ENCODE peak calls at places on chromosomes 5 and 9, in four cellular contexts. D is A549, I is K562, U is HCT116. E is an unnamed sample.
A peak's percentile ranks its signal among the peaks of the same experiment; 100 is the strongest.

GRCh38 chr5:111071413-111071812 is at the start of gene TSLP:
- DNase-seq in D (no peak), I (no peak), U (no peak), E (no peak)

GRCh38 chr9:16726023-16726422 is 144.4 kb downstream of the BNC2 start:
- DNase-seq in D (no peak), I (no peak), U (no peak), E (no peak)

GRCh38 chr5:8059337-8059736 is 190.4 kb downstream of the MTRR start:
- DNase-seq in D (no peak), I (no peak), U (no peak), E (no peak)

GRCh38 chr5:149902177-149902576 is 42.4 kb downstream of the PDE6A start:
- DNase-seq in D (no peak), I (peak; percentile 32), U (no peak), E (no peak)

GRCh38 chr5:114999176-114999575 is 170.5 kb downstream of the TRIM36 start:
- DNase-seq in D (no peak), I (no peak), U (no peak), E (no peak)

GRCh38 chr5:22649076-22649475 is 204.1 kb downstream of the CDH12 start:
- DNase-seq in D (no peak), I (no peak), U (no peak), E (no peak)

GRCh38 chr5:62448528-62448927 is 36.0 kb downstream of the IPO11 start:
- DNase-seq in D (no peak), I (no peak), U (no peak), E (no peak)

GRCh38 chr5:77748160-77748559 is 28.0 kb downstream of the TBCA start:
- DNase-seq in D (no peak), I (peak; percentile 58), U (no peak), E (no peak)

GRCh38 chr5:21168557-21168956 is 1180.6 kb upstream of the CDH18 start:
- DNase-seq in D (no peak), I (no peak), U (no peak), E (no peak)

GRCh38 chr5:60540855-60541805 is 158.8 kb downstream of the DEPDC1B start:
- DNase-seq in D (no peak), I (no peak), U (no peak), E (no peak)

GRCh38 chr9:8389531-8389930 is 590.0 kb upstream of the DMAC1 start:
- DNase-seq in D (no peak), I (no peak), U (no peak), E (no peak)

GRCh38 chr5:164600166-164600715 is 1094.8 kb downstream of the MAT2B start:
- DNase-seq in D (no peak), I (no peak), U (no peak), E (no peak)

GRCh38 chr5:38872826-38873225 is 27.0 kb downstream of the OSMR start:
- DNase-seq in D (no peak), I (no peak), U (no peak), E (no peak)

GRCh38 chr5:38870595-38870994 is 24.8 kb downstream of the OSMR start:
- DNase-seq in D (no peak), I (no peak), U (no peak), E (no peak)

GRCh38 chr5:38871211-38871610 is 25.4 kb downstream of the OSMR start:
- DNase-seq in D (no peak), I (no peak), U (no peak), E (peak; percentile 24)

GRCh38 chr5:38867071-38867790 is 21.4 kb downstream of the OSMR start:
- DNase-seq in D (no peak), I (no peak), U (no peak), E (no peak)

GRCh38 chr5:38871790-38872551 is 26.2 kb downstream of the OSMR start:
- DNase-seq in D (peak; percentile 88), I (peak; percentile 28), U (peak; percentile 95), E (peak; percentile 99)
- TF ChIP-seq REST in D (no peak), I (no peak), U (peak; percentile 13), E (no peak)

DNA sequence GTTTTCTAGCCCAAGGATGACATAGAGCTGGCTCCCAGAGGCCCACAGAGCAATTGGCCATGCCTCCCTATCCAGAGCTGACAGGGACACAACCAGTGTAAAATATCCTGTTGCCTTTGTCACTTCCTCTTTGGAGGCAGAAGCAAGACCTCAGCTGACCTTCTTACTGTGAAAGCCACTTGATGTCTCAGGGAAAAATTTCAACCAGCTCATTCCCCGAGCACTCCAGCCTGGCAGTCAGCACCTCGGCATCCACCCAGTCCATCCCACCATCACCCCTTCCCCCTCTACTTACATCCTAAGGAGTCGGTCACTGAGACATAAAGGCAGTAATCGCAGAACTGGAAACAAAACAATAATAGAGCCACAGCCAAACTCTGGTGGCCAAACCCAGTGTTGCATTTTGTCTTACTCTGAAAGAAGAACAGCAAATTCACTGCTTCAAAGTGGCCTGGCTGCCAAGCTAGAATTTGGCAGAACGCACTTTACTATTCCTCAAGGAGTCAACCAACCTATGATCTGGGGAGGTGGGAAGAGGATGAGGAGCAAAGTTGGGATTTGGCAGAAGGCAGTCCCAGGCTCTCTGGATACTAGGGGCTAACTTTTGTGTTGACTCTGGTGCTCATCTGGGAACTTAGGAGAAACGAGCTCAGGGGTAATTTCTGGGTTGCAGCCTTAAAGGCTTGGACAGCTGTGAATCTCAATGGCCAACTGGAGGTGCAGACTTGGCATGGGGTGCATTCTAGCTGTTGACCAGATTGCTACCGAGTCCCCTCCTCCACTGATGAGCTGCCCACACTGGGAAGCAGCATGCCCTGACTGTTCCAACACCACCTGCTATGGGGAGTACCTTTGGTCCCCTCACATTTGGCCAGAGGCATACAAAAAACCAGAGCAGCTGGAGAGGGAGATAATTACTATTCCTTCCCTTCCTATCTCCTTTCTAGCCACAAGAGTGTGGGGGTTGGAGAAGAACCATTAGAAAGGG is 13.7 kb downstream of the NIPAL4 start:
- DNase-seq in D (no peak), I (no peak), U (no peak), E (no peak)
- TF ChIP-seq REST in D (no peak), I (no peak), U (no peak), E (no peak)

DNA sequence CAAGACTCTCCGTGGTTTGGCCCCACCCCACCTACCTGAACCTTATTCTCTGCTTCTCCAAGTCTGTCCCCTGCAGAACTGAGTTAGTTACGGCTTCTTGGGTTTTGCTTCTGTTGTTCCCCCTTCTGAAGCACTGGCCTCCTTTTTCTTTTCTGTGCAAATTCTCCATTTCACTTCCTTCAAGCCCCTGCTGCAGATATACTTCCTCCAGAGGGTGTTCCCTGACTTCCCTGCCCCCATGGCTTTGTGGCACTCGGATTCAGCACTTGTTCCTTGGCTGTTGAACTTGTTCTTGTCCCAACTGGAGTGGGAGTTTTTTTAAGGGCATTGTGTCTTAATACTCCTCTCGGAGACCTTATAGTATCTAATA is 2.0 kb downstream of the ZBTB34 start:
- DNase-seq in D (no peak), I (no peak), U (no peak), E (no peak)
- TF ChIP-seq REST in D (no peak), I (no peak), U (no peak), E (no peak)

GRCh38 chr5:55042886-55043285 is 18.8 kb downstream of the GZMK start:
- DNase-seq in D (no peak), I (no peak), U (no peak), E (no peak)
- TF ChIP-seq REST in D (no peak), I (no peak), U (no peak), E (no peak)

GRCh38 chr5:35640623-35641022 is 23.0 kb downstream of the SPEF2 start:
- DNase-seq in D (no peak), I (no peak), U (no peak), E (no peak)
- TF ChIP-seq REST in D (no peak), I (no peak), U (no peak), E (no peak)

GRCh38 chr9:26955921-26956886 is at the start of gene IFT74:
- DNase-seq in D (peak; percentile 99), I (peak; percentile 90), U (peak; percentile 93), E (peak; percentile 59)
- TF ChIP-seq REST in D (peak; percentile 71), I (no peak), U (no peak), E (no peak)

E was measured in Panc1.